ENCODE peak calls at places on chromosomes 6 and 20, in six cellular contexts. One of them, this sample, is unnamed.

GRCh38 chr6:153092082-153093013 is 38.7 kb downstream of the RGS17 start:
- DNase-seq in SW 1271: peak
- DNase-seq in germinal center: no peak
- DNase-seq in AG04450: peak
- DNase-seq in GM12865: peak
- DNase-seq in activated CD4-positive, CD25-positive, alpha-beta regulatory T cell: no peak
- DNase-seq in this sample: peak

GRCh38 chr6:142457638-142458406 is 156.0 kb downstream of the ADGRG6 start:
- DNase-seq in SW 1271: no peak
- DNase-seq in GM12865: no peak
- DNase-seq in AG04450: no peak
- DNase-seq in germinal center: no peak
- DNase-seq in activated CD4-positive, CD25-positive, alpha-beta regulatory T cell: no peak
- DNase-seq in this sample: no peak

GRCh38 chr6:137271245-137272183 is 52.3 kb upstream of the IFNGR1 start:
- DNase-seq in activated CD4-positive, CD25-positive, alpha-beta regulatory T cell: no peak
- DNase-seq in AG04450: peak
- DNase-seq in germinal center: peak
- DNase-seq in GM12865: peak
- DNase-seq in SW 1271: no peak
- DNase-seq in this sample: peak

GRCh38 chr20:20568604-20569205 is 143.7 kb downstream of the RALGAPA2 start:
- DNase-seq in activated CD4-positive, CD25-positive, alpha-beta regulatory T cell: no peak
- DNase-seq in GM12865: peak
- DNase-seq in SW 1271: no peak
- DNase-seq in AG04450: no peak
- DNase-seq in germinal center: peak
- DNase-seq in this sample: peak

GRCh38 chr6:91142154-91142553 is 555.3 kb upstream of the MAP3K7 start:
- DNase-seq in GM12865: no peak
- DNase-seq in germinal center: no peak
- DNase-seq in AG04450: no peak
- DNase-seq in SW 1271: no peak
- DNase-seq in activated CD4-positive, CD25-positive, alpha-beta regulatory T cell: no peak
- DNase-seq in this sample: no peak

GRCh38 chr20:5065489-5066383 is 54.0 kb downstream of the PCNA start:
- DNase-seq in germinal center: no peak
- DNase-seq in SW 1271: peak
- DNase-seq in activated CD4-positive, CD25-positive, alpha-beta regulatory T cell: no peak
- DNase-seq in AG04450: peak
- DNase-seq in GM12865: no peak
- DNase-seq in this sample: no peak

GRCh38 chr20:34992751-34993417 is 37.2 kb downstream of the MYH7B start:
- DNase-seq in SW 1271: no peak
- DNase-seq in AG04450: no peak
- DNase-seq in germinal center: no peak
- DNase-seq in GM12865: no peak
- DNase-seq in activated CD4-positive, CD25-positive, alpha-beta regulatory T cell: no peak
- DNase-seq in this sample: no peak

GRCh38 chr20:4794846-4795245 is 73.1 kb downstream of the PRND start:
- DNase-seq in activated CD4-positive, CD25-positive, alpha-beta regulatory T cell: no peak
- DNase-seq in AG04450: no peak
- DNase-seq in germinal center: no peak
- DNase-seq in SW 1271: no peak
- DNase-seq in GM12865: peak
- DNase-seq in this sample: no peak

GRCh38 chr6:47288245-47289090 is 21.2 kb downstream of the TNFRSF21 start:
- DNase-seq in GM12865: no peak
- DNase-seq in SW 1271: no peak
- DNase-seq in germinal center: no peak
- DNase-seq in activated CD4-positive, CD25-positive, alpha-beta regulatory T cell: no peak
- DNase-seq in AG04450: no peak
- DNase-seq in this sample: no peak

GRCh38 chr20:34709044-34709835 is 5.1 kb downstream of the TP53INP2 start:
- DNase-seq in germinal center: peak
- DNase-seq in GM12865: peak
- DNase-seq in AG04450: no peak
- DNase-seq in activated CD4-positive, CD25-positive, alpha-beta regulatory T cell: peak
- DNase-seq in SW 1271: peak
- DNase-seq in this sample: peak

GRCh38 chr6:130500693-130501092 is 134.9 kb downstream of the TMEM200A start:
- DNase-seq in AG04450: peak
- DNase-seq in germinal center: no peak
- DNase-seq in SW 1271: no peak
- DNase-seq in activated CD4-positive, CD25-positive, alpha-beta regulatory T cell: no peak
- DNase-seq in GM12865: no peak
- DNase-seq in this sample: no peak

GRCh38 chr6:113392551-113393055 is 464.5 kb upstream of the MARCKS start:
- DNase-seq in activated CD4-positive, CD25-positive, alpha-beta regulatory T cell: no peak
- DNase-seq in AG04450: no peak
- DNase-seq in SW 1271: no peak
- DNase-seq in GM12865: no peak
- DNase-seq in germinal center: no peak
- DNase-seq in this sample: no peak

GRCh38 chr6:64553414-64553813 is 917.8 kb downstream of the PHF3 start:
- DNase-seq in AG04450: no peak
- DNase-seq in germinal center: no peak
- DNase-seq in GM12865: no peak
- DNase-seq in SW 1271: no peak
- DNase-seq in activated CD4-positive, CD25-positive, alpha-beta regulatory T cell: no peak
- DNase-seq in this sample: no peak

GRCh38 chr6:169811072-169811471 is 59.6 kb downstream of the ERMARD start:
- DNase-seq in GM12865: no peak
- DNase-seq in germinal center: no peak
- DNase-seq in activated CD4-positive, CD25-positive, alpha-beta regulatory T cell: no peak
- DNase-seq in AG04450: no peak
- DNase-seq in SW 1271: no peak
- DNase-seq in this sample: no peak

GRCh38 chr6:114430534-114431124 is 87.8 kb upstream of the HS3ST5 start:
- DNase-seq in activated CD4-positive, CD25-positive, alpha-beta regulatory T cell: no peak
- DNase-seq in germinal center: no peak
- DNase-seq in AG04450: no peak
- DNase-seq in SW 1271: no peak
- DNase-seq in GM12865: no peak
- DNase-seq in this sample: no peak

GRCh38 chr6:32114853-32115252 is 5.7 kb upstream of the TNXB start:
- DNase-seq in germinal center: no peak
- DNase-seq in SW 1271: peak
- DNase-seq in AG04450: no peak
- DNase-seq in activated CD4-positive, CD25-positive, alpha-beta regulatory T cell: no peak
- DNase-seq in GM12865: no peak
- DNase-seq in this sample: no peak

GRCh38 chr6:12605888-12606345 is 110.7 kb upstream of the PHACTR1 start:
- DNase-seq in GM12865: peak
- DNase-seq in AG04450: peak
- DNase-seq in germinal center: peak
- DNase-seq in SW 1271: peak
- DNase-seq in activated CD4-positive, CD25-positive, alpha-beta regulatory T cell: no peak
- DNase-seq in this sample: peak

GRCh38 chr6:39821739-39822532 is 29.8 kb downstream of the DAAM2 start:
- DNase-seq in GM12865: no peak
- DNase-seq in germinal center: no peak
- DNase-seq in SW 1271: no peak
- DNase-seq in AG04450: no peak
- DNase-seq in activated CD4-positive, CD25-positive, alpha-beta regulatory T cell: no peak
- DNase-seq in this sample: no peak

GRCh38 chr20:3222635-3223600 is 13.6 kb downstream of the ITPA start:
- DNase-seq in activated CD4-positive, CD25-positive, alpha-beta regulatory T cell: no peak
- DNase-seq in germinal center: peak
- DNase-seq in GM12865: peak
- DNase-seq in AG04450: no peak
- DNase-seq in SW 1271: no peak
- DNase-seq in this sample: peak

GRCh38 chr20:62172666-62173065 is 10.2 kb upstream of the MTG2 start:
- DNase-seq in activated CD4-positive, CD25-positive, alpha-beta regulatory T cell: no peak
- DNase-seq in germinal center: no peak
- DNase-seq in AG04450: no peak
- DNase-seq in GM12865: no peak
- DNase-seq in SW 1271: no peak
- DNase-seq in this sample: no peak

GRCh38 chr6:148926478-148926877 is 179.6 kb downstream of the UST start:
- DNase-seq in AG04450: no peak
- DNase-seq in activated CD4-positive, CD25-positive, alpha-beta regulatory T cell: no peak
- DNase-seq in germinal center: no peak
- DNase-seq in GM12865: no peak
- DNase-seq in SW 1271: no peak
- DNase-seq in this sample: no peak

GRCh38 chr6:157033428-157034140 is 256.4 kb downstream of the ARID1B start:
- DNase-seq in germinal center: peak
- DNase-seq in GM12865: no peak
- DNase-seq in activated CD4-positive, CD25-positive, alpha-beta regulatory T cell: no peak
- DNase-seq in SW 1271: no peak
- DNase-seq in AG04450: no peak
- DNase-seq in this sample: no peak

GRCh38 chr6:112330877-112331260 is 16.3 kb upstream of the RFPL4B start:
- DNase-seq in SW 1271: no peak
- DNase-seq in GM12865: no peak
- DNase-seq in AG04450: no peak
- DNase-seq in germinal center: no peak
- DNase-seq in activated CD4-positive, CD25-positive, alpha-beta regulatory T cell: no peak
- DNase-seq in this sample: no peak

GRCh38 chr6:25263602-25264001 is 15.6 kb upstream of the CARMIL1 start:
- DNase-seq in AG04450: no peak
- DNase-seq in SW 1271: no peak
- DNase-seq in germinal center: no peak
- DNase-seq in activated CD4-positive, CD25-positive, alpha-beta regulatory T cell: no peak
- DNase-seq in GM12865: no peak
- DNase-seq in this sample: no peak

GRCh38 chr20:50048420-50049166 is 64.4 kb downstream of the UBE2V1 start:
- DNase-seq in GM12865: no peak
- DNase-seq in germinal center: no peak
- DNase-seq in SW 1271: no peak
- DNase-seq in AG04450: no peak
- DNase-seq in activated CD4-positive, CD25-positive, alpha-beta regulatory T cell: no peak
- DNase-seq in this sample: no peak

GRCh38 chr6:106141441-106142237 is 55.5 kb downstream of the PRDM1 start:
- DNase-seq in SW 1271: no peak
- DNase-seq in germinal center: no peak
- DNase-seq in AG04450: no peak
- DNase-seq in activated CD4-positive, CD25-positive, alpha-beta regulatory T cell: peak
- DNase-seq in GM12865: peak
- DNase-seq in this sample: peak

This sample was measured in KBM-7.